ENCODE peak calls at places on chromosomes 1 and 21, in four cellular contexts. One of them, this sample, is unnamed.

GRCh38 chr1:37347104-37347503 is 127.3 kb upstream of the ZC3H12A start:
- DNase-seq in GOT3: no peak
- DNase-seq in CD8-positive, alpha-beta memory T cell: no peak
- DNase-seq in stimulated activated CD8-positive, alpha-beta memory T cell treated with anti-CD3 and anti-CD28 coated beads, Interleukin-4, amount 100 ng/mL, for 1 hour: no peak
- DNase-seq in this sample: no peak

GRCh38 chr1:150366416-150367296 is 2.7 kb downstream of the RPRD2 start:
- DNase-seq in CD8-positive, alpha-beta memory T cell: no peak
- DNase-seq in stimulated activated CD8-positive, alpha-beta memory T cell treated with anti-CD3 and anti-CD28 coated beads, Interleukin-4, amount 100 ng/mL, for 1 hour: no peak
- DNase-seq in GOT3: no peak
- DNase-seq in this sample: no peak

GRCh38 chr1:192788184-192788583 is 20.7 kb upstream of the RGS2 start:
- DNase-seq in GOT3: no peak
- DNase-seq in CD8-positive, alpha-beta memory T cell: no peak
- DNase-seq in stimulated activated CD8-positive, alpha-beta memory T cell treated with anti-CD3 and anti-CD28 coated beads, Interleukin-4, amount 100 ng/mL, for 1 hour: no peak
- DNase-seq in this sample: no peak

GRCh38 chr1:187185389-187185788 is 356.6 kb downstream of the PLA2G4A start:
- DNase-seq in CD8-positive, alpha-beta memory T cell: no peak
- DNase-seq in stimulated activated CD8-positive, alpha-beta memory T cell treated with anti-CD3 and anti-CD28 coated beads, Interleukin-4, amount 100 ng/mL, for 1 hour: no peak
- DNase-seq in GOT3: no peak
- DNase-seq in this sample: no peak

GRCh38 chr1:98839840-98840239 is 164.8 kb downstream of the PLPPR5 start:
- DNase-seq in GOT3: no peak
- DNase-seq in stimulated activated CD8-positive, alpha-beta memory T cell treated with anti-CD3 and anti-CD28 coated beads, Interleukin-4, amount 100 ng/mL, for 1 hour: no peak
- DNase-seq in CD8-positive, alpha-beta memory T cell: no peak
- DNase-seq in this sample: no peak

GRCh38 chr1:95071539-95071938 is 1.2 kb downstream of the ALG14 start:
- DNase-seq in CD8-positive, alpha-beta memory T cell: no peak
- DNase-seq in stimulated activated CD8-positive, alpha-beta memory T cell treated with anti-CD3 and anti-CD28 coated beads, Interleukin-4, amount 100 ng/mL, for 1 hour: no peak
- DNase-seq in GOT3: no peak
- DNase-seq in this sample: no peak

GRCh38 chr1:245019904-245020486 is 134.8 kb upstream of the KIF26B start:
- DNase-seq in stimulated activated CD8-positive, alpha-beta memory T cell treated with anti-CD3 and anti-CD28 coated beads, Interleukin-4, amount 100 ng/mL, for 1 hour: no peak
- DNase-seq in CD8-positive, alpha-beta memory T cell: no peak
- DNase-seq in GOT3: no peak
- DNase-seq in this sample: no peak

GRCh38 chr1:171919891-171920887 is 78.9 kb downstream of the DNM3 start:
- DNase-seq in GOT3: no peak
- DNase-seq in stimulated activated CD8-positive, alpha-beta memory T cell treated with anti-CD3 and anti-CD28 coated beads, Interleukin-4, amount 100 ng/mL, for 1 hour: no peak
- DNase-seq in CD8-positive, alpha-beta memory T cell: no peak
- DNase-seq in this sample: no peak

GRCh38 chr1:5709461-5709860 is 282.8 kb downstream of the NPHP4 start:
- DNase-seq in CD8-positive, alpha-beta memory T cell: no peak
- DNase-seq in GOT3: no peak
- DNase-seq in stimulated activated CD8-positive, alpha-beta memory T cell treated with anti-CD3 and anti-CD28 coated beads, Interleukin-4, amount 100 ng/mL, for 1 hour: no peak
- DNase-seq in this sample: no peak

GRCh38 chr1:217078010-217078704 is 354.9 kb upstream of the ESRRG start:
- DNase-seq in GOT3: no peak
- DNase-seq in CD8-positive, alpha-beta memory T cell: no peak
- DNase-seq in stimulated activated CD8-positive, alpha-beta memory T cell treated with anti-CD3 and anti-CD28 coated beads, Interleukin-4, amount 100 ng/mL, for 1 hour: no peak
- DNase-seq in this sample: no peak

GRCh38 chr1:11860586-11860985 is 1.8 kb upstream of the NPPB start:
- DNase-seq in CD8-positive, alpha-beta memory T cell: no peak
- DNase-seq in GOT3: no peak
- DNase-seq in stimulated activated CD8-positive, alpha-beta memory T cell treated with anti-CD3 and anti-CD28 coated beads, Interleukin-4, amount 100 ng/mL, for 1 hour: no peak
- DNase-seq in this sample: no peak

GRCh38 chr1:46017876-46018503 is 114.4 kb downstream of the PIK3R3 start:
- DNase-seq in CD8-positive, alpha-beta memory T cell: no peak
- DNase-seq in GOT3: no peak
- DNase-seq in stimulated activated CD8-positive, alpha-beta memory T cell treated with anti-CD3 and anti-CD28 coated beads, Interleukin-4, amount 100 ng/mL, for 1 hour: no peak
- DNase-seq in this sample: no peak

GRCh38 chr21:21101911-21102310 is 103.7 kb downstream of the NCAM2 start:
- DNase-seq in CD8-positive, alpha-beta memory T cell: no peak
- DNase-seq in GOT3: no peak
- DNase-seq in stimulated activated CD8-positive, alpha-beta memory T cell treated with anti-CD3 and anti-CD28 coated beads, Interleukin-4, amount 100 ng/mL, for 1 hour: no peak
- DNase-seq in this sample: no peak

GRCh38 chr1:53627031-53627430 is 111.9 kb downstream of the GLIS1 start:
- DNase-seq in CD8-positive, alpha-beta memory T cell: no peak
- DNase-seq in GOT3: no peak
- DNase-seq in stimulated activated CD8-positive, alpha-beta memory T cell treated with anti-CD3 and anti-CD28 coated beads, Interleukin-4, amount 100 ng/mL, for 1 hour: no peak
- DNase-seq in this sample: no peak

GRCh38 chr1:53731779-53732305 is 7.1 kb downstream of the GLIS1 start:
- DNase-seq in CD8-positive, alpha-beta memory T cell: no peak
- DNase-seq in GOT3: no peak
- DNase-seq in stimulated activated CD8-positive, alpha-beta memory T cell treated with anti-CD3 and anti-CD28 coated beads, Interleukin-4, amount 100 ng/mL, for 1 hour: no peak
- DNase-seq in this sample: no peak

GRCh38 chr1:68183895-68184294 is 48.4 kb downstream of the WLS start:
- DNase-seq in GOT3: no peak
- DNase-seq in CD8-positive, alpha-beta memory T cell: no peak
- DNase-seq in stimulated activated CD8-positive, alpha-beta memory T cell treated with anti-CD3 and anti-CD28 coated beads, Interleukin-4, amount 100 ng/mL, for 1 hour: no peak
- DNase-seq in this sample: no peak

GRCh38 chr1:197464039-197464438 is 196.0 kb downstream of the CRB1 start:
- DNase-seq in GOT3: no peak
- DNase-seq in stimulated activated CD8-positive, alpha-beta memory T cell treated with anti-CD3 and anti-CD28 coated beads, Interleukin-4, amount 100 ng/mL, for 1 hour: no peak
- DNase-seq in CD8-positive, alpha-beta memory T cell: no peak
- DNase-seq in this sample: peak; percentile 57

GRCh38 chr1:227540170-227541098 is 22.9 kb upstream of the ZNF678 start:
- DNase-seq in GOT3: no peak
- DNase-seq in stimulated activated CD8-positive, alpha-beta memory T cell treated with anti-CD3 and anti-CD28 coated beads, Interleukin-4, amount 100 ng/mL, for 1 hour: no peak
- DNase-seq in CD8-positive, alpha-beta memory T cell: peak; percentile 43
- DNase-seq in this sample: no peak

GRCh38 chr1:230335861-230336549 is 90.1 kb downstream of the PGBD5 start:
- DNase-seq in stimulated activated CD8-positive, alpha-beta memory T cell treated with anti-CD3 and anti-CD28 coated beads, Interleukin-4, amount 100 ng/mL, for 1 hour: no peak
- DNase-seq in GOT3: no peak
- DNase-seq in CD8-positive, alpha-beta memory T cell: no peak
- DNase-seq in this sample: no peak

GRCh38 chr1:41915786-41916571 is 2.7 kb downstream of the HIVEP3 start:
- DNase-seq in CD8-positive, alpha-beta memory T cell: peak; percentile 78
- DNase-seq in stimulated activated CD8-positive, alpha-beta memory T cell treated with anti-CD3 and anti-CD28 coated beads, Interleukin-4, amount 100 ng/mL, for 1 hour: no peak
- DNase-seq in GOT3: no peak
- DNase-seq in this sample: no peak

GRCh38 chr21:17925900-17926299 is 106.7 kb upstream of the C21orf91 start:
- DNase-seq in GOT3: no peak
- DNase-seq in stimulated activated CD8-positive, alpha-beta memory T cell treated with anti-CD3 and anti-CD28 coated beads, Interleukin-4, amount 100 ng/mL, for 1 hour: no peak
- DNase-seq in CD8-positive, alpha-beta memory T cell: no peak
- DNase-seq in this sample: no peak

GRCh38 chr1:6127587-6128163 is 52.4 kb downstream of the CHD5 start:
- DNase-seq in CD8-positive, alpha-beta memory T cell: peak; percentile 75
- DNase-seq in stimulated activated CD8-positive, alpha-beta memory T cell treated with anti-CD3 and anti-CD28 coated beads, Interleukin-4, amount 100 ng/mL, for 1 hour: peak; percentile 45
- DNase-seq in GOT3: no peak
- DNase-seq in this sample: no peak

GRCh38 chr1:119701659-119702058 is 10.1 kb upstream of the PHGDH start:
- DNase-seq in CD8-positive, alpha-beta memory T cell: no peak
- DNase-seq in GOT3: no peak
- DNase-seq in stimulated activated CD8-positive, alpha-beta memory T cell treated with anti-CD3 and anti-CD28 coated beads, Interleukin-4, amount 100 ng/mL, for 1 hour: no peak
- DNase-seq in this sample: no peak

GRCh38 chr1:31666290-31666963 is 21.8 kb upstream of the PEF1 start:
- DNase-seq in CD8-positive, alpha-beta memory T cell: no peak
- DNase-seq in GOT3: no peak
- DNase-seq in stimulated activated CD8-positive, alpha-beta memory T cell treated with anti-CD3 and anti-CD28 coated beads, Interleukin-4, amount 100 ng/mL, for 1 hour: no peak
- DNase-seq in this sample: no peak

GRCh38 chr1:232767381-232768074 is 37.7 kb upstream of the MAP10 start:
- DNase-seq in CD8-positive, alpha-beta memory T cell: no peak
- DNase-seq in stimulated activated CD8-positive, alpha-beta memory T cell treated with anti-CD3 and anti-CD28 coated beads, Interleukin-4, amount 100 ng/mL, for 1 hour: no peak
- DNase-seq in GOT3: peak; percentile 61
- DNase-seq in this sample: no peak

GRCh38 chr1:109193653-109194590 is 19.8 kb upstream of the SARS1 start:
- DNase-seq in stimulated activated CD8-positive, alpha-beta memory T cell treated with anti-CD3 and anti-CD28 coated beads, Interleukin-4, amount 100 ng/mL, for 1 hour: no peak
- DNase-seq in CD8-positive, alpha-beta memory T cell: peak; percentile 52
- DNase-seq in GOT3: no peak
- DNase-seq in this sample: no peak

GRCh38 chr1:33055210-33055991 is 18.7 kb upstream of the AK2 start:
- DNase-seq in CD8-positive, alpha-beta memory T cell: no peak
- DNase-seq in stimulated activated CD8-positive, alpha-beta memory T cell treated with anti-CD3 and anti-CD28 coated beads, Interleukin-4, amount 100 ng/mL, for 1 hour: no peak
- DNase-seq in GOT3: no peak
- DNase-seq in this sample: no peak

GRCh38 chr1:62727656-62728396 is 39.6 kb upstream of the DOCK7 start:
- DNase-seq in CD8-positive, alpha-beta memory T cell: no peak
- DNase-seq in GOT3: no peak
- DNase-seq in stimulated activated CD8-positive, alpha-beta memory T cell treated with anti-CD3 and anti-CD28 coated beads, Interleukin-4, amount 100 ng/mL, for 1 hour: no peak
- DNase-seq in this sample: no peak

GRCh38 chr21:42228709-42229220 is 9.8 kb downstream of the ABCG1 start:
- DNase-seq in GOT3: no peak
- DNase-seq in CD8-positive, alpha-beta memory T cell: no peak
- DNase-seq in stimulated activated CD8-positive, alpha-beta memory T cell treated with anti-CD3 and anti-CD28 coated beads, Interleukin-4, amount 100 ng/mL, for 1 hour: no peak
- DNase-seq in this sample: no peak

GRCh38 chr1:246020231-246020954 is 486.7 kb downstream of the SMYD3 start:
- DNase-seq in CD8-positive, alpha-beta memory T cell: no peak
- DNase-seq in GOT3: no peak
- DNase-seq in stimulated activated CD8-positive, alpha-beta memory T cell treated with anti-CD3 and anti-CD28 coated beads, Interleukin-4, amount 100 ng/mL, for 1 hour: no peak
- DNase-seq in this sample: no peak

GRCh38 chr1:223716302-223716862 is 4.0 kb downstream of the CAPN2 start:
- DNase-seq in GOT3: no peak
- DNase-seq in stimulated activated CD8-positive, alpha-beta memory T cell treated with anti-CD3 and anti-CD28 coated beads, Interleukin-4, amount 100 ng/mL, for 1 hour: peak; percentile 34
- DNase-seq in CD8-positive, alpha-beta memory T cell: peak; percentile 80
- DNase-seq in this sample: no peak